ENCODE peak calls at places on chromosomes 7 and 10, in five cellular contexts. N, C, B, Y and A are unnamed samples.

GRCh38 chr7:452230-452751 is 67.4 kb downstream of the PDGFA start:
- DNase-seq in B (no peak), Y (no peak), N (no peak), C (peak; percentile 62), A (no peak)

GRCh38 chr10:94027197-94027596 is 33.5 kb downstream of the PLCE1 start:
- DNase-seq in N (no peak), C (peak; percentile 54), Y (no peak), B (no peak), A (no peak)

GRCh38 chr10:102634696-102635095 is 9.6 kb upstream of the TRIM8 start:
- DNase-seq in C (no peak), B (no peak), N (no peak), Y (no peak), A (no peak)

GRCh38 chr10:33412261-33413092 is 78.0 kb upstream of the NRP1 start:
- DNase-seq in B (no peak), Y (no peak), N (no peak), C (peak; percentile 92), A (no peak)

GRCh38 chr7:123570390-123571182 is 13.0 kb upstream of the NDUFA5 start:
- DNase-seq in Y (no peak), C (no peak), N (no peak), B (no peak), A (no peak)

GRCh38 chr7:112361154-112361553 is 89.1 kb upstream of the IFRD1 start:
- DNase-seq in B (no peak), C (no peak), Y (no peak), N (no peak), A (no peak)

GRCh38 chr10:1954339-1954738 is 217.0 kb upstream of the ADARB2 start:
- DNase-seq in C (no peak), B (no peak), N (no peak), Y (no peak), A (no peak)

GRCh38 chr10:8481718-8482504 is 427.4 kb downstream of the GATA3 start:
- DNase-seq in B (no peak), N (no peak), C (no peak), Y (no peak), A (no peak)

GRCh38 chr7:155344618-155345433 is 47.1 kb downstream of the INSIG1 start:
- DNase-seq in C (peak; percentile 64), Y (peak; percentile 85), B (peak; percentile 82), N (peak; percentile 77), A (peak; percentile 75)

GRCh38 chr7:91569702-91570457 is 305.6 kb downstream of the FZD1 start:
- DNase-seq in B (no peak), N (no peak), Y (no peak), C (no peak), A (no peak)

GRCh38 chr7:84107259-84107658 is 87.3 kb downstream of the SEMA3A start:
- DNase-seq in N (no peak), Y (no peak), C (no peak), B (no peak), A (no peak)

GRCh38 chr7:83882551-83882950 is 233.6 kb upstream of the SEMA3E start:
- DNase-seq in N (no peak), B (no peak), Y (no peak), C (no peak), A (no peak)

GRCh38 chr7:34091330-34091917 is 186.1 kb downstream of the BMPER start:
- DNase-seq in C (peak; percentile 74), B (no peak), N (peak; percentile 26), Y (no peak), A (no peak)

GRCh38 chr10:36462194-36462593 is 663.2 kb upstream of the ANKRD30A start:
- DNase-seq in B (no peak), N (no peak), C (no peak), Y (no peak), A (no peak)

GRCh38 chr7:134048166-134048565 is 79.0 kb upstream of the LRGUK start:
- DNase-seq in B (no peak), C (no peak), Y (no peak), N (no peak), A (no peak)

GRCh38 chr7:5591547-5591899 is 167.9 kb upstream of the TNRC18 start:
- DNase-seq in B (no peak), Y (no peak), N (no peak), C (peak; percentile 70), A (no peak)

GRCh38 chr10:102555781-102556328 is 52.1 kb downstream of the SUFU start:
- DNase-seq in C (peak; percentile 66), B (no peak), Y (no peak), N (no peak), A (no peak)

GRCh38 chr7:2863461-2864066 is 19.5 kb upstream of the GNA12 start:
- DNase-seq in N (peak; percentile 72), C (peak; percentile 97), B (peak; percentile 66), Y (peak; percentile 36), A (peak; percentile 34)

GRCh38 chr7:121395494-121395960 is 581 bp downstream of the FAM3C start:
- DNase-seq in N (peak; percentile 51), C (peak; percentile 37), B (peak; percentile 37), Y (peak; percentile 24), A (peak; percentile 56)

GRCh38 chr7:44284216-44284615 is 41.2 kb downstream of the CAMK2B start:
- DNase-seq in N (peak; percentile 4), B (no peak), C (no peak), Y (no peak), A (no peak)

GRCh38 chr7:82599910-82600309 is 156.3 kb upstream of the CACNA2D1 start:
- DNase-seq in N (no peak), B (no peak), C (no peak), Y (no peak), A (no peak)